ENCODE peak calls at places on chromosomes 11 and 22, in five cellular contexts. G is GM13976, V is esophagus squamous epithelium, T is foreskin fibroblast, L is cardiac fibroblast. Z is an unnamed sample.

GRCh38 chr22:49197500-49197899 is 630.2 kb downstream of the BRD1 start:
- DNase-seq in G (no peak), V (no peak), T (no peak), L (no peak), Z (no peak)

GRCh38 chr11:95863486-95864140 is 60.3 kb downstream of the MTMR2 start:
- DNase-seq in G (no peak), V (no peak), T (peak), L (peak), Z (no peak)

GRCh38 chr11:64545605-64546004 is 45.4 kb upstream of the SLC22A12 start:
- DNase-seq in G (no peak), V (no peak), T (peak), L (peak), Z (no peak)

GRCh38 chr11:69521461-69521860 is 40.0 kb downstream of the LINC01488 start:
- DNase-seq in G (no peak), V (no peak), T (no peak), L (no peak), Z (no peak)

GRCh38 chr22:22893077-22893805 is 5.6 kb downstream of the IGLL5 start:
- DNase-seq in G (no peak), V (no peak), T (no peak), L (no peak), Z (peak)

GRCh38 chr11:6258571-6258998 is 1.1 kb upstream of the CCKBR start:
- DNase-seq in G (no peak), V (no peak), T (no peak), L (peak), Z (no peak)

GRCh38 chr11:17547051-17547577 is at the start of gene OTOG:
- DNase-seq in G (no peak), V (no peak), T (peak), L (peak), Z (no peak)

GRCh38 chr22:27084130-27084529 is 426.7 kb downstream of the MIAT start:
- DNase-seq in G (no peak), V (no peak), T (no peak), L (no peak), Z (no peak)

GRCh38 chr22:35104491-35104890 is 38.5 kb downstream of the ISX start:
- DNase-seq in G (no peak), V (no peak), T (no peak), L (no peak), Z (no peak)

GRCh38 chr11:132022718-132023117 is 652.3 kb downstream of the NTM start:
- DNase-seq in G (no peak), V (no peak), T (peak), L (peak), Z (no peak)

GRCh38 chr22:26642465-26643367 is 14.7 kb upstream of the MIAT start:
- DNase-seq in G (peak), V (no peak), T (no peak), L (no peak), Z (peak)

GRCh38 chr11:84720706-84721402 is 906.3 kb downstream of the DLG2 start:
- DNase-seq in G (no peak), V (no peak), T (peak), L (peak), Z (no peak)

GRCh38 chr11:64060861-64061444 is 25.2 kb downstream of the FLRT1 start:
- DNase-seq in G (peak), V (no peak), T (peak), L (peak), Z (peak)

GRCh38 chr11:3916962-3917361 is 61.5 kb downstream of the STIM1 start:
- DNase-seq in G (no peak), V (no peak), T (no peak), L (no peak), Z (no peak)

GRCh38 chr11:3058753-3059664 is 1.8 kb upstream of the CARS1 start:
- DNase-seq in G (no peak), V (no peak), T (peak), L (peak), Z (no peak)

GRCh38 chr22:33314316-33314715 is 256.1 kb upstream of the SYN3 start:
- DNase-seq in G (no peak), V (no peak), T (no peak), L (no peak), Z (no peak)

GRCh38 chr11:32704775-32705174 is 89.7 kb downstream of the CCDC73 start:
- DNase-seq in G (no peak), V (no peak), T (no peak), L (no peak), Z (no peak)

GRCh38 chr22:40294696-40295095 is 51.6 kb upstream of the ADSL start:
- DNase-seq in G (no peak), V (no peak), T (no peak), L (no peak), Z (no peak)

GRCh38 chr11:15107730-15108515 is 6.8 kb upstream of the INSC start:
- DNase-seq in G (no peak), V (no peak), T (no peak), L (no peak), Z (peak)

GRCh38 chr11:74370122-74370521 is 28.1 kb downstream of the PGM2L1 start:
- DNase-seq in G (no peak), V (no peak), T (no peak), L (no peak), Z (no peak)

GRCh38 chr11:92784313-92784712 is 185.1 kb upstream of the MTNR1B start:
- DNase-seq in G (no peak), V (no peak), T (no peak), L (no peak), Z (no peak)

GRCh38 chr11:117418685-117419084 is 91.0 kb downstream of the CEP164 start:
- DNase-seq in G (no peak), V (no peak), T (no peak), L (no peak), Z (no peak)

GRCh38 chr11:96196074-96196787 is 146.8 kb downstream of the MAML2 start:
- DNase-seq in G (no peak), V (no peak), T (no peak), L (no peak), Z (no peak)

GRCh38 chr22:42990131-42990838 is 24.7 kb downstream of the PACSIN2 start:
- DNase-seq in G (no peak), V (no peak), T (peak), L (peak), Z (no peak)

GRCh38 chr11:48055292-48056132 is 75.2 kb downstream of the PTPRJ start:
- DNase-seq in G (no peak), V (no peak), T (peak), L (peak), Z (peak)

GRCh38 chr22:47173535-47174021 is 411.1 kb downstream of the TBC1D22A start:
- DNase-seq in G (no peak), V (no peak), T (no peak), L (no peak), Z (no peak)

GRCh38 chr11:34773211-34773610 is 143.0 kb downstream of the APIP start:
- DNase-seq in G (no peak), V (no peak), T (no peak), L (no peak), Z (no peak)

GRCh38 chr11:36055356-36055755 is 111.5 kb downstream of the LDLRAD3 start:
- DNase-seq in G (no peak), V (no peak), T (no peak), L (no peak), Z (no peak)

GRCh38 chr22:43750751-43751150 is 61.4 kb downstream of the EFCAB6 start:
- DNase-seq in G (no peak), V (no peak), T (no peak), L (no peak), Z (peak)

GRCh38 chr11:1139441-1140066 is 18.2 kb upstream of the MUC5AC start:
- DNase-seq in G (no peak), V (no peak), T (peak), L (peak), Z (no peak)

GRCh38 chr11:70834277-70834940 is 418.0 kb downstream of the SHANK2 start:
- DNase-seq in G (no peak), V (no peak), T (no peak), L (no peak), Z (no peak)

GRCh38 chr11:74057251-74058151 is 48.6 kb upstream of the UCP3 start:
- DNase-seq in G (no peak), V (no peak), T (peak), L (peak), Z (no peak)

GRCh38 chr11:116310215-116310614 is 462.6 kb downstream of the BUD13 start:
- DNase-seq in G (no peak), V (no peak), T (no peak), L (peak), Z (no peak)

GRCh38 chr11:2305862-2306823 is 4.3 kb downstream of the TSPAN32 start:
- DNase-seq in G (no peak), V (no peak), T (peak), L (peak), Z (no peak)

GRCh38 chr11:85805387-85805786 is 5.6 kb downstream of the SYTL2 start:
- DNase-seq in G (no peak), V (no peak), T (peak), L (no peak), Z (no peak)

GRCh38 chr11:85806016-85806415 is 4.9 kb downstream of the SYTL2 start:
- DNase-seq in G (no peak), V (no peak), T (no peak), L (no peak), Z (no peak)

GRCh38 chr11:85809191-85809590 is 1.8 kb downstream of the SYTL2 start:
- DNase-seq in G (no peak), V (no peak), T (no peak), L (no peak), Z (no peak)

GRCh38 chr11:85803920-85804319 is 7.0 kb downstream of the SYTL2 start:
- DNase-seq in G (no peak), V (no peak), T (no peak), L (no peak), Z (no peak)

GRCh38 chr11:85806876-85807275 is 4.1 kb downstream of the SYTL2 start:
- DNase-seq in G (no peak), V (no peak), T (peak), L (no peak), Z (no peak)
- TF ChIP-seq CTCF in G (no peak), V (no peak), T (no peak), L (no peak), Z (no peak)

GRCh38 chr11:111833524-111833923 is 37.9 kb downstream of the ALG9 start:
- DNase-seq in G (no peak), V (no peak), T (peak), L (peak), Z (no peak)
- TF ChIP-seq CTCF in G (no peak), V (no peak), T (peak), L (no peak), Z (no peak)

GRCh38 chr11:113251281-113251680 is 63.1 kb upstream of the TTC12 start:
- DNase-seq in G (no peak), V (no peak), T (no peak), L (no peak), Z (no peak)

GRCh38 chr11:113247231-113247630 is 67.2 kb upstream of the TTC12 start:
- DNase-seq in G (no peak), V (no peak), T (no peak), L (no peak), Z (no peak)

GRCh38 chr11:113248702-113249490 is 65.5 kb upstream of the TTC12 start:
- DNase-seq in G (no peak), V (no peak), T (no peak), L (no peak), Z (no peak)

GRCh38 chr11:113249786-113250185 is 64.6 kb upstream of the TTC12 start:
- DNase-seq in G (no peak), V (no peak), T (no peak), L (no peak), Z (no peak)

GRCh38 chr11:113249491-113249763 is 65.0 kb upstream of the TTC12 start:
- DNase-seq in G (no peak), V (no peak), T (peak), L (peak), Z (no peak)
- TF ChIP-seq CTCF in G (no peak), V (no peak), T (peak), L (peak), Z (no peak)

DNA sequence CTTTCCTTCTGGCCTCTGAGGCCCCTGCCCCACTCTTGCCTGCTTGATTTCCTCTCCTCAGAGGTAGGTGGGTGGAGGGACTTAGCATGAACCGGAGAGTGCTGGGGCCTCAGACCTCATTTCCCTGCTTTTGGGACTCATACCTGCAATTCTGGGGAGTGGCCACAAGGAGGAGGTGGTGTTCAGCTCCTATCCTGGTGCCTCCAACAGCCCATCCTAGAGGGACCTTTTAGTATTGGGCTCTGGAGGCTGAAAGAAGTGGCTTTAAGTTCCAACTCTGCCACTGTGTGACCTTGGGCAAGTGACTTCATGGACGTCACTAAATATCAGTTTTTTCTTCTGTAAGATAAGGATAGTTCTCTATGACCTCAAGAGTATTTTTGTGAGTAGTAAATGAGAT is 98.6 kb downstream of the KIAA1671 start:
- DNase-seq in G (no peak), V (no peak), T (peak), L (no peak), Z (peak)
- TF ChIP-seq CTCF in G (no peak), V (no peak), T (peak), L (peak), Z (peak)

GRCh38 chr11:108943853-108944252 is 279.0 kb downstream of the DDX10 start:
- DNase-seq in G (no peak), V (no peak), T (no peak), L (no peak), Z (no peak)

GRCh38 chr11:108933630-108934029 is 268.8 kb downstream of the DDX10 start:
- DNase-seq in G (no peak), V (no peak), T (peak), L (peak), Z (no peak)

GRCh38 chr11:108937756-108938155 is 272.9 kb downstream of the DDX10 start:
- DNase-seq in G (no peak), V (no peak), T (no peak), L (peak), Z (no peak)

GRCh38 chr11:108934696-108935095 is 269.8 kb downstream of the DDX10 start:
- DNase-seq in G (no peak), V (no peak), T (no peak), L (no peak), Z (no peak)

GRCh38 chr11:108938604-108939003 is 273.7 kb downstream of the DDX10 start:
- DNase-seq in G (no peak), V (no peak), T (peak), L (peak), Z (no peak)
- TF ChIP-seq CTCF in G (no peak), V (no peak), T (no peak), L (no peak), Z (no peak)

GRCh38 chr11:102309621-102310541 is 7.4 kb upstream of the BIRC3 start:
- DNase-seq in G (no peak), V (no peak), T (peak), L (no peak), Z (no peak)

GRCh38 chr11:102306817-102307814 is 10.2 kb upstream of the BIRC3 start:
- DNase-seq in G (no peak), V (no peak), T (no peak), L (no peak), Z (no peak)

GRCh38 chr11:102305352-102306047 is 11.8 kb upstream of the BIRC3 start:
- DNase-seq in G (no peak), V (no peak), T (no peak), L (no peak), Z (no peak)

GRCh38 chr11:102304686-102305085 is 12.6 kb upstream of the BIRC3 start:
- DNase-seq in G (no peak), V (no peak), T (no peak), L (no peak), Z (no peak)

DNA sequence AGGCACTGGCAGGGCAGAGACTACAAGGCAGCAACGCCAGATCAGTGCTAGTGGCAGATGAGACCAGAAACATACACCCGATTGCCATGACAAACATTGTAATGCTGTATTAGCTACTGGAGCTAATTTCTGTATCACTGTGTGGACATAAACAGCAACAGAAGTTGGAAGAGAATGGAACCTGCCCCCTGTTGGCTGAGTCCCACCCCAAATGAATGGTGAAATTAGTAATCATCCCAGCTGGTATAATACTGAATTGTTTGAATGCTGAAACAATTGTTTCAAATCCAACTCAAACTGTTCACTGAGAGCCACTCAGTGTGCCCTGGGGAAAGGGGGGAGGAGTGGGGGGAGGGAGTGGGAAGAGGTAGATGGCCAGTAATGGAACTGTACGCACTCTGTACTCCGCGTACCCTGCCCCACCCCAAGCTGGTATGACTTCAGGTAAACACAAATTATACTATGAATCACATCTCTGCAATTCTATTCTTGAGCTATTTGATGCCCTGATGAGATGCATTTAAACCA is 11.2 kb upstream of the BIRC3 start:
- DNase-seq in G (no peak), V (no peak), T (no peak), L (no peak), Z (no peak)
- TF ChIP-seq CTCF in G (no peak), V (peak), T (no peak), L (peak), Z (no peak)

GRCh38 chr11:78020248-78020647 is 2.8 kb downstream of the KCTD14 start:
- DNase-seq in G (no peak), V (no peak), T (no peak), L (no peak), Z (no peak)

GRCh38 chr11:78019808-78020207 is 3.3 kb downstream of the KCTD14 start:
- DNase-seq in G (no peak), V (no peak), T (no peak), L (no peak), Z (no peak)

GRCh38 chr11:78025378-78025777 is 2.3 kb upstream of the KCTD14 start:
- DNase-seq in G (no peak), V (no peak), T (no peak), L (no peak), Z (no peak)

GRCh38 chr11:78023426-78023825 is 350 bp upstream of the KCTD14 start:
- DNase-seq in G (no peak), V (no peak), T (no peak), L (no peak), Z (no peak)

DNA sequence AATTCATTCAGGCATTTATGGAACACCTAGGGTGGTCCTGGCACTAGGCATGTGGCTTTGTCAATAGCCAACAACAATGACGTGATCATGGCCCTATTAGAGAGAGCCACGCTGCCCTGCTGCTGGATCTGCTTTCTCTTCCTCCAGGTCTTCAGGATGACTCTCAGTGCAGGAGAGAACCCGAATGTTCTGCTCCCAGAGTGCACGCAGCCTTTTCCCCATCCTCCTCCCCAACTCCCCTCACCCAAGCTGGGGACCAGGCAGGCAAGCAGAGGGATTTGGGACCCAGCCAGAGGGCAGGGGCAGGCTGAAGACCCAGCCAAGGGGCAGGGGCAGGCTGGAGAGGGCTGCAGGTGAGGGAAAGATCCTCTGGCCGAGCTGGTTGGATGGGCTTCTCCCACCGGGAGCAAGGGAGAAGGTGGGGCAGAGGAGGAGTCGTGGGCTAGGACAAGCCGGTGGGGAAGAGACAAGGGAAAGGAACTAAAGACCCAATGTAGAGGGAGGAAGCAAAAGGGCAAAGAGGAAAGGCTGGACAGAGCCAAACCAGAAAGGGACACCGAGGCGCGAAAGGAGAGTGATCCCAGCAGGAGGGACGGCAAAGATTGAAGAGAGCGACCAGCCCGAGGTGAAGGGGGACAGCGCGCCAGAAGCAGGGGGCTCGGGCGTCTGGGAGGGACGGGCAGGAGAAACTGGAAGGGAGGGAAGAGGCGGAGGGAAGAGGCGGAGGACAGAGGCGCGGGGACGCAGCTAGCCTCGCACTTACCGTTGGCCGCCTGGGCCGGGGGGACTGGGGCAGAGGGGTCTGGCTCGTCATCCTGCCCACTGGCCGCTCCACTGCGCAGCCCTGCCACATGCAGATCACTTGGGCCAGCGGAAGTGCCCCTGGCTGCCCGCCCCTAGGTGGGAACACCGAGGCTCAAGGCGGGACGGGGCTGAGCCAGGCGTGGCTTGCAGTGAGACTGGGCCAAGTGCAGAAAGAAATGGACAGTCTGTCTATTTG is at the start of gene KCTD14:
- DNase-seq in G (no peak), V (no peak), T (peak), L (peak), Z (peak)
- TF ChIP-seq CTCF in G (no peak), V (no peak), T (no peak), L (no peak), Z (no peak)